ENCODE peak calls at places on chromosomes 5 and 9, in four cellular contexts. O is uterus, L is spleen, T is IMR-90. M is an unnamed sample.

GRCh38 chr9:124792976-124793594 is 16.2 kb downstream of the OLFML2A start:
- DNase-seq in O (peak; percentile 76), L (no peak), T (peak; percentile 49), M (no peak)

GRCh38 chr5:139232161-139232724 is 34.1 kb upstream of the SIL1 start:
- DNase-seq in O (no peak), L (peak; percentile 6), T (no peak), M (no peak)

GRCh38 chr9:89792189-89793123 is 187.6 kb downstream of the GADD45G start:
- DNase-seq in O (no peak), L (no peak), T (no peak), M (no peak)

GRCh38 chr5:25544652-25545249 is 900.0 kb upstream of the CDH10 start:
- DNase-seq in O (no peak), L (no peak), T (no peak), M (peak; percentile 68)

GRCh38 chr5:61941637-61942036 is 364.4 kb upstream of the KIF2A start:
- DNase-seq in O (no peak), L (no peak), T (no peak), M (no peak)

GRCh38 chr5:151221574-151221973 is 2.3 kb downstream of the CCDC69 start:
- DNase-seq in O (no peak), L (no peak), T (peak; percentile 55), M (no peak)

GRCh38 chr9:7144265-7145046 is 386.7 kb downstream of the KDM4C start:
- DNase-seq in O (no peak), L (no peak), T (no peak), M (no peak)

GRCh38 chr5:163252951-163253350 is 184.4 kb upstream of the CCNG1 start:
- DNase-seq in O (no peak), L (no peak), T (no peak), M (no peak)

GRCh38 chr5:138725153-138725884 is 27.9 kb upstream of the CTNNA1 start:
- DNase-seq in O (peak; percentile 49), L (no peak), T (peak; percentile 48), M (peak; percentile 85)

GRCh38 chr5:78280261-78280660 is 14.2 kb downstream of the AP3B1 start:
- DNase-seq in O (no peak), L (no peak), T (no peak), M (no peak)

GRCh38 chr5:81235287-81236072 is 2.4 kb downstream of the CKMT2 start:
- DNase-seq in O (peak; percentile 47), L (no peak), T (no peak), M (no peak)

GRCh38 chr9:33924978-33925797 is 108.2 kb downstream of the UBE2R2 start:
- DNase-seq in O (peak; percentile 51), L (no peak), T (peak; percentile 54), M (peak; percentile 76)

GRCh38 chr5:138539791-138540190 is 3.2 kb downstream of the ETF1 start:
- DNase-seq in O (no peak), L (no peak), T (no peak), M (no peak)

GRCh38 chr5:171630047-171630669 is 155.5 kb upstream of the SMIM23 start:
- DNase-seq in O (peak; percentile 50), L (no peak), T (peak; percentile 52), M (peak; percentile 65)

GRCh38 chr9:127567898-127568617 is 44.0 kb upstream of the STXBP1 start:
- DNase-seq in O (peak; percentile 43), L (peak; percentile 84), T (no peak), M (peak; percentile 54)

GRCh38 chr5:172769598-172770373 is 1.2 kb downstream of the DUSP1 start:
- DNase-seq in O (peak; percentile 58), L (peak; percentile 88), T (peak; percentile 51), M (no peak)

GRCh38 chr9:113640418-113640817 is 176.9 kb downstream of the RGS3 start:
- DNase-seq in O (no peak), L (peak; percentile 36), T (no peak), M (no peak)

GRCh38 chr9:1458503-1458902 is 408.3 kb downstream of the DMRT2 start:
- DNase-seq in O (no peak), L (no peak), T (peak; percentile 2), M (peak; percentile 67)

GRCh38 chr9:136283291-136284235 is 20.3 kb downstream of the CCDC187 start:
- DNase-seq in O (peak; percentile 70), L (peak; percentile 94), T (peak; percentile 52), M (peak; percentile 78)

GRCh38 chr5:172170251-172170701 is 17.7 kb downstream of the STK10 start:
- DNase-seq in O (no peak), L (no peak), T (no peak), M (no peak)

GRCh38 chr5:140627972-140628371 is 5.0 kb downstream of the CD14 start:
- DNase-seq in O (no peak), L (no peak), T (no peak), M (no peak)

GRCh38 chr5:138650999-138651766 is 76.0 kb upstream of the HSPA9 start:
- DNase-seq in O (no peak), L (no peak), T (no peak), M (no peak)

GRCh38 chr5:15554542-15554941 is 54.6 kb downstream of the FBXL7 start:
- DNase-seq in O (no peak), L (no peak), T (no peak), M (no peak)

GRCh38 chr5:37640088-37640487 is 199.8 kb downstream of the GDNF start:
- DNase-seq in O (no peak), L (no peak), T (no peak), M (no peak)

GRCh38 chr5:157342822-157343402 is 77.0 kb downstream of the CYFIP2 start:
- DNase-seq in O (no peak), L (no peak), T (no peak), M (peak; percentile 32)

GRCh38 chr5:19835442-19835841 is 152.6 kb downstream of the CDH18 start:
- DNase-seq in O (no peak), L (no peak), T (no peak), M (no peak)

GRCh38 chr5:171162602-171163001 is 146.4 kb upstream of the TLX3 start:
- DNase-seq in O (no peak), L (no peak), T (peak; percentile 25), M (peak; percentile 47)

GRCh38 chr5:148524721-148525120 is 129.6 kb downstream of the HTR4 start:
- DNase-seq in O (no peak), L (no peak), T (no peak), M (no peak)

GRCh38 chr9:71004196-71004595 is 117.2 kb downstream of the TRPM3 start:
- DNase-seq in O (no peak), L (no peak), T (peak; percentile 30), M (no peak)

GRCh38 chr5:39755452-39755851 is 330.7 kb upstream of the DAB2 start:
- DNase-seq in O (no peak), L (no peak), T (peak; percentile 26), M (no peak)

GRCh38 chr5:14270212-14270702 is 127.1 kb downstream of the TRIO start:
- DNase-seq in O (peak; percentile 42), L (no peak), T (peak; percentile 64), M (peak; percentile 63)

GRCh38 chr5:175321927-175322532 is 122.0 kb downstream of the DRD1 start:
- DNase-seq in O (no peak), L (no peak), T (peak; percentile 45), M (peak; percentile 42)

GRCh38 chr9:136081113-136081825 is 13.8 kb downstream of the NACC2 start:
- DNase-seq in O (no peak), L (peak; percentile 73), T (peak; percentile 36), M (no peak)

GRCh38 chr5:10676224-10676623 is 84.8 kb downstream of the DAP start:
- DNase-seq in O (no peak), L (no peak), T (peak; percentile 17), M (no peak)

GRCh38 chr9:136835162-136835931 is 6.9 kb upstream of the AJM1 start:
- DNase-seq in O (no peak), L (peak; percentile 65), T (no peak), M (no peak)

GRCh38 chr5:60852940-60853339 is 8.9 kb upstream of the ELOVL7 start:
- DNase-seq in O (no peak), L (no peak), T (no peak), M (no peak)

GRCh38 chr9:80320480-80320879 is 748.7 kb downstream of the TLE4 start:
- DNase-seq in O (no peak), L (no peak), T (no peak), M (no peak)

GRCh38 chr5:9456435-9457042 is 89.3 kb downstream of the SEMA5A start:
- DNase-seq in O (no peak), L (no peak), T (peak; percentile 97), M (no peak)

GRCh38 chr9:134406366-134407122 is 80.3 kb downstream of the RXRA start:
- DNase-seq in O (no peak), L (no peak), T (no peak), M (peak; percentile 21)
- H3K4me3 ChIP-seq in O (no peak overlapping the region), L (peak overlapping the region; percentile 33), T (no peak overlapping the region), M (peak overlapping the region; percentile 46)

GRCh38 chr5:134758176-134758503 is 439 bp upstream of the DDX46 start:
- DNase-seq in O (no peak), L (no peak), T (no peak), M (no peak)

GRCh38 chr5:134763221-134763620 is 4.6 kb downstream of the DDX46 start:
- DNase-seq in O (no peak), L (no peak), T (no peak), M (peak; percentile 73)

GRCh38 chr5:134758504-134759341 is at the start of gene DDX46:
- DNase-seq in O (peak; percentile 95), L (peak; percentile 99), T (peak; percentile 88), M (peak; percentile 95)
- TF ChIP-seq POLR2A in O (peak; percentile 15), L (no peak), T (peak; percentile 84), M (peak; percentile 59)

DNA sequence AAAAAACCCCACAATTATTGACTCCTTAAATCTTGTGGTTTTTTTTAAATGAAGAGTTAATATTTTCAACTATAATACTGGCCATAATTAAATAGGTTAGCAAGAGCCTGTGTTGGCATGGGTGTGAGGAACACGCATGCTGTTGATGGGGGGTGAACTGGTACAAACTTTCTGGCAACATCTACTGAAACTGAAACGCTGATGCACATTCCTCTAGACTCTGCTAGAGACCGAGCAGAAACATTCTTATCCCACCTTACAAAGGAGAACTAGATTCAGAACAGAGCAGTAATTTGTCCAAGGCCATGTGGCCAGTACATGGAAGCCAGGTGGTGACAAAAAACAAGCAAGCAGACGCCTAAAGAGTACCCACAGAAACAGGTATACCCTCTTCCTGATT is 2.4 kb downstream of the BICD2 start:
- DNase-seq in O (no peak), L (peak; percentile 20), T (no peak), M (no peak)
- H3K4me3 ChIP-seq in O (no peak overlapping the region), L (peak overlapping the region; percentile 100), T (no peak overlapping the region), M (peak overlapping the region; percentile 12)

GRCh38 chr5:6737043-6737941 is 24.1 kb downstream of the TENT4A start:
- DNase-seq in O (no peak), L (peak; percentile 74), T (no peak), M (no peak)
- TF ChIP-seq POLR2A in O (no peak), L (no peak), T (no peak), M (no peak)

GRCh38 chr9:131233989-131234388 is 42.3 kb downstream of the FAM78A start:
- DNase-seq in O (no peak), L (no peak), T (no peak), M (no peak)

GRCh38 chr9:131233556-131233955 is 42.8 kb downstream of the FAM78A start:
- DNase-seq in O (no peak), L (no peak), T (no peak), M (no peak)

GRCh38 chr9:131235480-131235851 is 40.8 kb downstream of the FAM78A start:
- DNase-seq in O (no peak), L (no peak), T (no peak), M (no peak)

GRCh38 chr9:131236161-131236560 is 40.1 kb downstream of the FAM78A start:
- DNase-seq in O (no peak), L (no peak), T (no peak), M (no peak)

GRCh38 chr9:131234799-131235479 is 41.4 kb downstream of the FAM78A start:
- DNase-seq in O (no peak), L (no peak), T (no peak), M (no peak)
- H3K4me3 ChIP-seq in O (no peak overlapping the region), L (no peak overlapping the region), T (no peak overlapping the region), M (no peak overlapping the region)